ENCODE peak calls at places on chromosome 12, in five cellular contexts. One of them, this sample, is unnamed.

GRCh38 chr12:77002382-77002781 is 63.0 kb downstream of the E2F7 start:
- DNase-seq in right lobe of liver: no peak
- DNase-seq in heart left ventricle: no peak
- DNase-seq in fibroblast of mammary gland: no peak
- DNase-seq in fibroblast of lung: no peak
- DNase-seq in this sample: no peak

GRCh38 chr12:116736962-116737773 is 701 bp downstream of the SPRING1 start:
- DNase-seq in right lobe of liver: no peak
- DNase-seq in heart left ventricle: no peak
- DNase-seq in fibroblast of mammary gland: no peak
- DNase-seq in fibroblast of lung: no peak
- DNase-seq in this sample: no peak

GRCh38 chr12:123916729-123917128 is 55.9 kb downstream of the CCDC92 start:
- DNase-seq in right lobe of liver: no peak
- DNase-seq in heart left ventricle: no peak
- DNase-seq in fibroblast of mammary gland: peak
- DNase-seq in fibroblast of lung: no peak
- DNase-seq in this sample: no peak

GRCh38 chr12:110262442-110263388 is 18.3 kb upstream of the ATP2A2 start:
- DNase-seq in right lobe of liver: no peak
- DNase-seq in heart left ventricle: no peak
- DNase-seq in fibroblast of mammary gland: no peak
- DNase-seq in fibroblast of lung: peak
- DNase-seq in this sample: no peak

GRCh38 chr12:3223601-3224529 is 146.7 kb downstream of the TSPAN9 start:
- DNase-seq in right lobe of liver: no peak
- DNase-seq in heart left ventricle: no peak
- DNase-seq in fibroblast of mammary gland: no peak
- DNase-seq in fibroblast of lung: no peak
- DNase-seq in this sample: no peak

GRCh38 chr12:22333751-22334695 is 484 bp downstream of the ST8SIA1 start:
- DNase-seq in right lobe of liver: no peak
- DNase-seq in heart left ventricle: peak
- DNase-seq in fibroblast of mammary gland: no peak
- DNase-seq in fibroblast of lung: no peak
- DNase-seq in this sample: peak

GRCh38 chr12:51281202-51281924 is 11.1 kb upstream of the SMAGP start:
- DNase-seq in right lobe of liver: no peak
- DNase-seq in heart left ventricle: no peak
- DNase-seq in fibroblast of mammary gland: peak
- DNase-seq in fibroblast of lung: peak
- DNase-seq in this sample: no peak

GRCh38 chr12:113112043-113112899 is 23.3 kb downstream of the RASAL1 start:
- DNase-seq in right lobe of liver: no peak
- DNase-seq in heart left ventricle: no peak
- DNase-seq in fibroblast of mammary gland: no peak
- DNase-seq in fibroblast of lung: no peak
- DNase-seq in this sample: no peak

GRCh38 chr12:120199595-120200306 is 1.2 kb downstream of the RPLP0 start:
- DNase-seq in right lobe of liver: no peak
- DNase-seq in heart left ventricle: no peak
- DNase-seq in fibroblast of mammary gland: peak
- DNase-seq in fibroblast of lung: peak
- DNase-seq in this sample: no peak

GRCh38 chr12:2751686-2752085 is 43.1 kb upstream of the FKBP4 start:
- DNase-seq in right lobe of liver: no peak
- DNase-seq in heart left ventricle: no peak
- DNase-seq in fibroblast of mammary gland: no peak
- DNase-seq in fibroblast of lung: no peak
- DNase-seq in this sample: no peak

GRCh38 chr12:95393191-95393790 is 80.7 kb upstream of the METAP2 start:
- DNase-seq in right lobe of liver: no peak
- DNase-seq in heart left ventricle: no peak
- DNase-seq in fibroblast of mammary gland: no peak
- DNase-seq in fibroblast of lung: no peak
- DNase-seq in this sample: no peak

GRCh38 chr12:1922985-1923384 is 4.5 kb upstream of the CACNA2D4 start:
- DNase-seq in right lobe of liver: no peak
- DNase-seq in heart left ventricle: no peak
- DNase-seq in fibroblast of mammary gland: no peak
- DNase-seq in fibroblast of lung: no peak
- DNase-seq in this sample: no peak

GRCh38 chr12:13896063-13896626 is 85.3 kb downstream of the GRIN2B start:
- DNase-seq in right lobe of liver: no peak
- DNase-seq in heart left ventricle: no peak
- DNase-seq in fibroblast of mammary gland: no peak
- DNase-seq in fibroblast of lung: no peak
- DNase-seq in this sample: no peak

GRCh38 chr12:132766380-132767085 is 4.9 kb upstream of the ANKLE2 start:
- DNase-seq in right lobe of liver: peak
- DNase-seq in heart left ventricle: peak
- DNase-seq in fibroblast of mammary gland: no peak
- DNase-seq in fibroblast of lung: peak
- DNase-seq in this sample: no peak

GRCh38 chr12:1629338-1630080 is 478 bp downstream of the WNT5B start:
- DNase-seq in right lobe of liver: peak
- DNase-seq in heart left ventricle: no peak
- DNase-seq in fibroblast of mammary gland: peak
- DNase-seq in fibroblast of lung: no peak
- DNase-seq in this sample: no peak

GRCh38 chr12:33529810-33530209 is 90.2 kb upstream of the SYT10 start:
- DNase-seq in right lobe of liver: no peak
- DNase-seq in heart left ventricle: no peak
- DNase-seq in fibroblast of mammary gland: no peak
- DNase-seq in fibroblast of lung: no peak
- DNase-seq in this sample: no peak

GRCh38 chr12:106632797-106633450 is 50.1 kb downstream of the RFX4 start:
- DNase-seq in right lobe of liver: no peak
- DNase-seq in heart left ventricle: no peak
- DNase-seq in fibroblast of mammary gland: no peak
- DNase-seq in fibroblast of lung: no peak
- DNase-seq in this sample: no peak

GRCh38 chr12:106720696-106721095 is 53.8 kb upstream of the RIC8B start:
- DNase-seq in right lobe of liver: no peak
- DNase-seq in heart left ventricle: no peak
- DNase-seq in fibroblast of mammary gland: no peak
- DNase-seq in fibroblast of lung: no peak
- DNase-seq in this sample: no peak

GRCh38 chr12:26711569-26711968 is 121.4 kb downstream of the ITPR2 start:
- DNase-seq in right lobe of liver: no peak
- DNase-seq in heart left ventricle: no peak
- DNase-seq in fibroblast of mammary gland: no peak
- DNase-seq in fibroblast of lung: no peak
- DNase-seq in this sample: no peak

GRCh38 chr12:118015306-118015705 is 1.2 kb upstream of the RFC5 start:
- DNase-seq in right lobe of liver: no peak
- DNase-seq in heart left ventricle: no peak
- DNase-seq in fibroblast of mammary gland: no peak
- DNase-seq in fibroblast of lung: no peak
- DNase-seq in this sample: no peak

GRCh38 chr12:43099691-43100163 is 452.3 kb downstream of the ADAMTS20 start:
- DNase-seq in right lobe of liver: no peak
- DNase-seq in heart left ventricle: no peak
- DNase-seq in fibroblast of mammary gland: no peak
- DNase-seq in fibroblast of lung: no peak
- DNase-seq in this sample: no peak

GRCh38 chr12:89245090-89245489 is 107.2 kb downstream of the DUSP6 start:
- DNase-seq in right lobe of liver: no peak
- DNase-seq in heart left ventricle: no peak
- DNase-seq in fibroblast of mammary gland: no peak
- DNase-seq in fibroblast of lung: peak
- DNase-seq in this sample: no peak

GRCh38 chr12:43109626-43110345 is 442.2 kb downstream of the ADAMTS20 start:
- DNase-seq in right lobe of liver: no peak
- DNase-seq in heart left ventricle: no peak
- DNase-seq in fibroblast of mammary gland: peak
- DNase-seq in fibroblast of lung: no peak
- DNase-seq in this sample: no peak

GRCh38 chr12:120262852-120263724 is 2.4 kb downstream of the PXN start:
- DNase-seq in right lobe of liver: no peak
- DNase-seq in heart left ventricle: peak
- DNase-seq in fibroblast of mammary gland: no peak
- DNase-seq in fibroblast of lung: no peak
- DNase-seq in this sample: no peak

GRCh38 chr12:8032242-8033152 is at the start of gene FOXJ2:
- DNase-seq in right lobe of liver: peak
- DNase-seq in heart left ventricle: peak
- DNase-seq in fibroblast of mammary gland: peak
- DNase-seq in fibroblast of lung: peak
- DNase-seq in this sample: peak

GRCh38 chr12:82655751-82656150 is 31.0 kb upstream of the TMTC2 start:
- DNase-seq in right lobe of liver: no peak
- DNase-seq in heart left ventricle: no peak
- DNase-seq in fibroblast of mammary gland: no peak
- DNase-seq in fibroblast of lung: no peak
- DNase-seq in this sample: no peak

GRCh38 chr12:45017916-45018315 is 33.0 kb downstream of the DBX2 start:
- DNase-seq in right lobe of liver: no peak
- DNase-seq in heart left ventricle: no peak
- DNase-seq in fibroblast of mammary gland: no peak
- DNase-seq in fibroblast of lung: no peak
- DNase-seq in this sample: no peak

GRCh38 chr12:104974626-104975290 is 11.4 kb upstream of the NOPCHAP1 start:
- DNase-seq in right lobe of liver: no peak
- DNase-seq in heart left ventricle: no peak
- DNase-seq in fibroblast of mammary gland: peak
- DNase-seq in fibroblast of lung: no peak
- DNase-seq in this sample: no peak

GRCh38 chr12:104973250-104973649 is 12.9 kb upstream of the NOPCHAP1 start:
- DNase-seq in right lobe of liver: no peak
- DNase-seq in heart left ventricle: no peak
- DNase-seq in fibroblast of mammary gland: no peak
- DNase-seq in fibroblast of lung: no peak
- DNase-seq in this sample: no peak

GRCh38 chr12:104975621-104976343 is 10.3 kb upstream of the NOPCHAP1 start:
- DNase-seq in right lobe of liver: no peak
- DNase-seq in heart left ventricle: no peak
- DNase-seq in fibroblast of mammary gland: peak
- DNase-seq in fibroblast of lung: peak
- DNase-seq in this sample: no peak

GRCh38 chr12:104971276-104971675 is 13.2 kb upstream of the SLC41A2 start:
- DNase-seq in right lobe of liver: no peak
- DNase-seq in heart left ventricle: no peak
- DNase-seq in fibroblast of mammary gland: peak
- DNase-seq in fibroblast of lung: no peak
- DNase-seq in this sample: no peak

GRCh38 chr12:104976703-104977102 is 9.4 kb upstream of the NOPCHAP1 start:
- DNase-seq in right lobe of liver: no peak
- DNase-seq in heart left ventricle: no peak
- DNase-seq in fibroblast of mammary gland: no peak
- DNase-seq in fibroblast of lung: no peak
- DNase-seq in this sample: no peak
- TF ChIP-seq CTCF in right lobe of liver: no peak
- TF ChIP-seq CTCF in heart left ventricle: no peak
- TF ChIP-seq CTCF in fibroblast of mammary gland: peak
- TF ChIP-seq CTCF in fibroblast of lung: no peak
- TF ChIP-seq CTCF in this sample: no peak

GRCh38 chr12:41274643-41275042 is 86.5 kb downstream of the PDZRN4 start:
- DNase-seq in right lobe of liver: no peak
- DNase-seq in heart left ventricle: no peak
- DNase-seq in fibroblast of mammary gland: no peak
- DNase-seq in fibroblast of lung: no peak
- DNase-seq in this sample: no peak

DNA sequence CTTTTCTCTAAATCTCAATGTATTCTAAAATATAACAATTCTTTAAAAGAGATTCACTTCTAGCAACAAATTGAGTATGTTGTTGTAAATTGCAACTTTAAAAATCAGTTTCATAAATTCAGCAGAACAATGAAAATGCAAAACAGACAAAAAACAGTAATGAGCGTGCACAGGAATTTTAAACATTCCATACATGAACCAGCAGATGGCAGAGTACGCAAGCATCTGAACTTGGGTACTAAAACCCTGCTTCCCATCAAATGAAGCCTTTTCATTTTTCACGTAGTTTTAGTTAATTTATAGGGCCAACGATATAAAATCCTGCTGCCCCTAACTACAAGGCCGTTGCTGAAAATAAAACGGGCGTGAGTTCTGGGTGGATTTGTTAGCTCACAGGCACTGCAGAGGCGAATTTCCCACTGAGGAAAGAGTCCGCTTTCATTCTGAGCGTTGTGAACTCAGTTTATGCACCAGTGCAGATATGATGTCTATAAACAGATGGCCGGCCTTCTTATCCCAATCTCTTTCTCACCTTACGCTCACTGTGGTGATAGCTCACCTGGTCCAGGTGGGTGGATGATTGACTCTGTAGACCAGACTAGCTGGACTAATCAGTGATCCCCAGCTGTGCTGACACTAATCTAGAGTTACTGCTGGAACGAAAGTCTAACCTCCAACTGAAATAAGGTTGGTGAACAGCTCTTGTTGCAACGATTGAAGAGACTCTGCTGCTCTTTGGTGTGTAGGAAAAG is 89.1 kb downstream of the PDZRN4 start:
- DNase-seq in right lobe of liver: no peak
- DNase-seq in heart left ventricle: no peak
- DNase-seq in fibroblast of mammary gland: peak
- DNase-seq in fibroblast of lung: peak
- DNase-seq in this sample: peak
- TF ChIP-seq CTCF in right lobe of liver: peak
- TF ChIP-seq CTCF in heart left ventricle: peak
- TF ChIP-seq CTCF in fibroblast of mammary gland: peak
- TF ChIP-seq CTCF in fibroblast of lung: peak
- TF ChIP-seq CTCF in this sample: peak

GRCh38 chr12:131571827-131572226 is 139.1 kb upstream of the SFSWAP start:
- DNase-seq in right lobe of liver: no peak
- DNase-seq in heart left ventricle: no peak
- DNase-seq in fibroblast of mammary gland: no peak
- DNase-seq in fibroblast of lung: no peak
- DNase-seq in this sample: no peak
- TF ChIP-seq CTCF in right lobe of liver: no peak
- TF ChIP-seq CTCF in heart left ventricle: no peak
- TF ChIP-seq CTCF in fibroblast of mammary gland: no peak
- TF ChIP-seq CTCF in fibroblast of lung: no peak
- TF ChIP-seq CTCF in this sample: no peak

DNA sequence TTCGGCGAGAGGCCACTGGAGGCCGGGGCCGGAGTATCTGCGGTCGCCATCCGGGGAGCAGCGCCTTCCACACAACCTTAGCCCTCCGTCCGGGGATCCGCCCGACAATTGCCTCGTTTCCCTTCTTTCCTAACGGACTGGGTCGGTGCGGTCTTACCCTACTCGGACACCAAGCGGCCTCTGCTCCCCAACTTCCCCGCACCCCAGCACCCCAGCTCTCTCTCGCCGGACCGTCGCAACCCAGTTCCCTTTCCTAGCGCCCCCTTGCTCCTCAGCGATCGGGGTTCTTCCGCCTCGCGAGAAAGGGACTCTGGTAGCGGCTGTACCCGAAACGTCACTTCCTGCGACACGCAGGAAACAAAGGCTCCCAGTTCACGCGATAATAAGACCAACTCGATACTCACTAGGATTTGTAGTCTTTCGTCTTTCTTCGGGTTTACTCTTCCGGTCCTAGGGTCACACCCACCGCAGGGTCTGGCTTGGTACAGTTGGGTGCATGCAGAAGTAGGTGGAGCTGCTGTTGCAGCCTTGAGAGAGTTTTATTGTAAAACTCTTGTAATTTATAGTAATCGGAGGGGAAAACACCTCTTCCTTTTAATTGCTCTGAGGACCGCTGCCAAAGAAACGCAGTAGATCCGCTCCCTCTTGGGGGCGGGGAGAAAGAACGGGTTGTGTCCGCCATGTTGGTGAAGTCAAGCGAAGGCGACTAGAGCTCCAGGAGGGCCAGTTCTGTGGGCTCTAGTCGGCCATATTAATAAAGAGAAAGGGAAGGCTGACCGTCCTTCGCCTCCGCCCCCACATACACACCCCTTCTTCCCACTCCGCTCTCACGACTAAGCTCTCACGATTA is at the start of the genes THAP2 and ZFC3H1:
- DNase-seq in right lobe of liver: peak
- DNase-seq in heart left ventricle: peak
- DNase-seq in fibroblast of mammary gland: peak
- DNase-seq in fibroblast of lung: peak
- DNase-seq in this sample: peak
- TF ChIP-seq CTCF in right lobe of liver: peak
- TF ChIP-seq CTCF in heart left ventricle: no peak
- TF ChIP-seq CTCF in fibroblast of mammary gland: no peak
- TF ChIP-seq CTCF in fibroblast of lung: peak
- TF ChIP-seq CTCF in this sample: no peak